ENCODE peak calls at places on chromosomes 1 and 21, in six cellular contexts. A is psoas muscle, K is cardiac muscle cell, B is spleen, M is PC-3, Q is astrocyte. D is an unnamed sample. For H3K36me3, the result is how much of the 10 kb centered on the place peaks cover.

GRCh38 chr21:34858559-34858958 is 189.8 kb downstream of the CLIC6 start:
- DNase-seq in A (no peak), K (no peak), B (no peak), M (no peak), Q (no peak), D (no peak)

GRCh38 chr1:3684031-3684430 is 31.7 kb downstream of the TP73 start:
- DNase-seq in A (no peak), K (peak), B (no peak), M (no peak), Q (no peak), D (no peak)

GRCh38 chr1:40664791-40665190 is 691 bp downstream of the RIMS3 start:
- DNase-seq in A (no peak), K (no peak), B (no peak), M (no peak), Q (no peak), D (no peak)

GRCh38 chr1:83693409-83694126 is 305.4 kb downstream of the TTLL7 start:
- DNase-seq in A (no peak), K (peak), B (no peak), M (no peak), Q (peak), D (no peak)

GRCh38 chr1:183227963-183228649 is 42.0 kb downstream of the LAMC2 start:
- DNase-seq in A (no peak), K (peak), B (no peak), M (peak), Q (no peak), D (no peak)

GRCh38 chr1:213162338-213162737 is 111.3 kb downstream of the RPS6KC1 start:
- DNase-seq in A (no peak), K (no peak), B (no peak), M (peak), Q (peak), D (no peak)

GRCh38 chr1:6646499-6647148 is 22.0 kb downstream of the THAP3 start:
- DNase-seq in A (no peak), K (peak), B (no peak), M (peak), Q (peak), D (no peak)

GRCh38 chr1:165397945-165398344 is 41.4 kb upstream of the LMX1A start:
- DNase-seq in A (no peak), K (no peak), B (no peak), M (peak), Q (peak), D (no peak)

GRCh38 chr1:12480748-12481362 is 137.2 kb downstream of the DHRS3 start:
- DNase-seq in A (no peak), K (no peak), B (peak), M (peak), Q (peak), D (peak)

GRCh38 chr1:23177438-23178380 is 9.1 kb upstream of the LUZP1 start:
- DNase-seq in A (peak), K (peak), B (peak), M (peak), Q (peak), D (no peak)

GRCh38 chr1:225638853-225639252 is 14.1 kb downstream of the ENAH start:
- DNase-seq in A (no peak), K (no peak), B (no peak), M (no peak), Q (no peak), D (no peak)

GRCh38 chr1:201790261-201790660 is 38.7 kb upstream of the IPO9 start:
- DNase-seq in A (no peak), K (no peak), B (no peak), M (peak), Q (peak), D (no peak)

GRCh38 chr1:110460253-110461220 is 9.6 kb downstream of the PROK1 start:
- DNase-seq in A (peak), K (peak), B (peak), M (peak), Q (peak), D (peak)

GRCh38 chr21:45454081-45454923 is 49.3 kb downstream of the COL18A1 start:
- DNase-seq in A (peak), K (no peak), B (peak), M (no peak), Q (no peak), D (no peak)

GRCh38 chr1:237864338-237865244 is 26.1 kb downstream of the ZP4 start:
- DNase-seq in A (peak), K (peak), B (peak), M (peak), Q (no peak), D (no peak)

GRCh38 chr1:161261859-161262225 is 3.3 kb downstream of the PCP4L1 start:
- DNase-seq in A (no peak), K (no peak), B (no peak), M (no peak), Q (no peak), D (no peak)

GRCh38 chr1:214116258-214116657 is 128.5 kb downstream of the PROX1 start:
- DNase-seq in A (no peak), K (no peak), B (no peak), M (no peak), Q (no peak), D (no peak)

GRCh38 chr1:200429221-200429751 is 19.4 kb upstream of the ZNF281 start:
- DNase-seq in A (no peak), K (no peak), B (no peak), M (no peak), Q (peak), D (peak)

GRCh38 chr1:25922633-25923567 is 16.7 kb upstream of the STMN1 start:
- DNase-seq in A (peak), K (peak), B (peak), M (peak), Q (peak), D (no peak)
- H3K4me3 ChIP-seq in A (peak), K (peak), B (peak), M (peak), Q (peak), D (peak)

GRCh38 chr1:1165485-1165884 is 8.2 kb upstream of the TTLL10 start:
- DNase-seq in A (peak), K (no peak), B (no peak), M (peak), Q (no peak), D (no peak)

GRCh38 chr1:1164361-1164700 is 9.3 kb upstream of the TTLL10 start:
- DNase-seq in A (peak), K (no peak), B (no peak), M (no peak), Q (no peak), D (no peak)

GRCh38 chr1:1165900-1166421 is 7.7 kb upstream of the TTLL10 start:
- DNase-seq in A (peak), K (no peak), B (no peak), M (peak), Q (no peak), D (no peak)

GRCh38 chr1:1163538-1164070 is 10.1 kb upstream of the TTLL10 start:
- DNase-seq in A (no peak), K (no peak), B (no peak), M (peak), Q (no peak), D (no peak)

DNA sequence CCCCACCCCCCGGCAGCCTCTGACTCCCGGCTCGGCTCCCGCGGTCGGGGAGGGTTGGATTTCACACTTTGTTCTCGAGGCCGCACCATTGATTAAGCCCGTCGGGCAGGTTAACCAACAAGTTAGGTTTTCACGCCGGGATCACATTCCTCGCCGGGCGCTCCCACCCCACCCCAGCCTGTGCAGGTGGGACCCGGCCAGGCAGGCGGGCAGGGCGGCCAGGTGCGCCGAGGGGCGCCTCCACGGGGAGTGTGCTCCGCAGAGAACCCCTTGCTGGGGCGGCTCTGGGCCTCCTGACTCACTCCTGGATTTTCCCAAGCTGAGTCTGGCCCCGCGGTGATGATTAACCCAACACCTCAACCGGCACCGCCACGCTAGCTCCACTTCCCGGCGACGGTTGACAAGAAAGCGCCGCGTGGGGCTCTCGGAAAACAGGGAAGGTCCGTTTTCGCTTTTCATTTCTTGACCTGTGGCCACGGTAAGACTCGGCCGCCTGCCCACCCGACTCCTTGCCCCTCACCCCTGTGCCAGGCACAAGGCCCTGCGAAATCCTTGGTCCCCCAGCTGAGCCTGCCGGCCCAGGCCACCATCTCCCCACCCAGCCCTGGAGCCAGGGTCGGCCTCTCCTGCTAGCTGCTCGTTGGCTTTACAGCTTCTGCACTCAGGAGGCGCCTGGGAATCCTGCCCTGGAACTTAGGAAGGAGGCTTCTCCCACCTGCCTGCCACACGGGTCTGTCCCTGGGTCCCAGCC is 8.8 kb upstream of the TTLL10 start:
- DNase-seq in A (peak), K (no peak), B (no peak), M (peak), Q (no peak), D (no peak)
- TF ChIP-seq CTCF in A (no peak), K (no peak), B (no peak), M (no peak), Q (no peak), D (no peak)

DNA sequence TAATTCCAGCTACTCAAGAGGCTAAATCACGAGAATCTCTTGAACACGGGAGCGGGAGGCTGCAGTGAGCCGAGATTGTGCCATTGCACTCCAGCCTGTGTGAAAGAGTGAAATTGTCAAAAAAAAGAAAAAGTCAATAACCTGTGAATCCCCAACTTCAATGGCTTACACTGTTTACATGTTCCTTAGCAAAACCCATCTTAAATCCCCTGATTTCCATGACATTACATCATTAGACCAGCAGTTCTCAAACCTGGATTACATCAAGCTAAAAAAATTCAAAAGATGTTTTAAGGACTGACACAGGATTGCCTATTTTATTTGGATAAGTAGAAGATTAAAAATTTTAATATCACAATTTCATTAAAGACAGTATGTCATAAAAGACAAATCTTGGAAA is 12.4 kb downstream of the GPBP1L1 start:
- DNase-seq in A (no peak), K (no peak), B (no peak), M (no peak), Q (peak), D (no peak)
- H3K36me3 ChIP-seq in A (under half), K (under half), B (under half), M (under half), Q (under half), D (under half)

GRCh38 chr1:176178316-176178715 is 28.8 kb downstream of the COP1 start:
- DNase-seq in A (no peak), K (no peak), B (no peak), M (no peak), Q (no peak), D (no peak)
- H3K4me3 ChIP-seq in A (no peak), K (no peak), B (no peak), M (no peak), Q (no peak), D (no peak)

GRCh38 chr1:150534002-150534401 is 15.2 kb upstream of the ADAMTSL4 start:
- DNase-seq in A (no peak), K (no peak), B (peak), M (no peak), Q (no peak), D (no peak)

GRCh38 chr1:150536836-150537731 is 12.1 kb upstream of the ADAMTSL4 start:
- DNase-seq in A (no peak), K (no peak), B (peak), M (no peak), Q (no peak), D (no peak)

GRCh38 chr1:150535511-150536281 is 13.5 kb upstream of the ADAMTSL4 start:
- DNase-seq in A (no peak), K (no peak), B (peak), M (no peak), Q (peak), D (peak)

GRCh38 chr1:150532860-150533259 is 16.3 kb upstream of the ADAMTSL4 start:
- DNase-seq in A (no peak), K (no peak), B (peak), M (no peak), Q (peak), D (no peak)

DNA sequence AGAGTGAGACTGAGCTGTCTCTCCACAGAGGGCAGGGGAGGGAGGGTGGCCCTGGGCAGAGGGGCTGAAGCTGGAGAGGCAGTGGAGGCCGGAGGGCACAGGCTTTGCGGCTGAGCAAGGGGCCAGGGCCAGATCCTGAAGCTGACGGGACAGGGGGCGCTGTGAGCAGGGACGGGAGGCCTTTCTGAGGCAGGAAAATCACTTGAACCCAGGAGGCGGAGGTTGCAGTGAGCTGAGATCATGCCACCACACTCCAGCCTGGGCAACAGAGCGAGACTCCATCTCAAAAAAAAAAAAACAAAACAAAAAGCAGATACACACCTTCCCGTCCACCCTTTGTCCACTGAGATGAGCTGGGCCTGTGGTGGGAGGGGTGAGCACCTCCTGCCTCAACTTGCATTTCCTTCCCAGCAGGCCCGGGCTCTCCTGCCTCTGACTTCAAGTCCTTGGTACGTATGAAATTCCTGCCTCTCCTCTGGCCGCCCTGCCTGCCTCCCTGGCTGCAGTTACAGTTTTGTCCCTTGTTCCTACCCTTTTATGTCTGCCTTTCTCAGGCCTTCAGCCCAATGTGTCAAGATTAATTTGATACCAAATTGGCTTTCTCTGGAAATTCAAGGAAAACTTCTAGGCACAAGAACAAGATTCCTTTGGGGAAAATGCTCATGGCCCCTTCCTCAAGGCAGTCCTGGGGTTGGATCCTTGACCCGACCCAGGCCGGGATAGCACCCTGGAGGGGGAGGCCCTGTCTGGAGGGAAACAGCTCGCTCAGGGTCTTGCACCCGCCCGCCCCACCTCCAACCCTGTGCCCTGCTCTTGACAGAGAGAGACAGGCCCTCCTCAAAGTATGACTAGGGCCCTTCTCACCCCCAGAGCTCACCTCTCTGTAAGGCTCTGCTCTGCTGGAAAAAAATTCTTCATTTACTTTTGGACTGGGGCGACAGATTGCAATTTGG is 11.2 kb upstream of the ADAMTSL4 start:
- DNase-seq in A (peak), K (peak), B (peak), M (no peak), Q (peak), D (no peak)
- TF ChIP-seq CTCF in A (no peak), K (no peak), B (no peak), M (peak), Q (no peak), D (peak)

GRCh38 chr1:35433714-35434113 is 123.5 kb downstream of the KIAA0319L start:
- DNase-seq in A (no peak), K (no peak), B (no peak), M (no peak), Q (no peak), D (no peak)

GRCh38 chr1:35432231-35432630 is 125.0 kb downstream of the KIAA0319L start:
- DNase-seq in A (no peak), K (no peak), B (no peak), M (no peak), Q (no peak), D (no peak)

GRCh38 chr1:35431173-35431599 is 126.0 kb downstream of the KIAA0319L start:
- DNase-seq in A (no peak), K (no peak), B (no peak), M (no peak), Q (peak), D (no peak)

GRCh38 chr1:35428360-35428759 is 128.8 kb downstream of the KIAA0319L start:
- DNase-seq in A (no peak), K (no peak), B (no peak), M (no peak), Q (no peak), D (no peak)

GRCh38 chr1:35430762-35431161 is 126.4 kb downstream of the KIAA0319L start:
- DNase-seq in A (no peak), K (no peak), B (no peak), M (no peak), Q (no peak), D (no peak)
- H3K36me3 ChIP-seq in A (under half), K (under half), B (half or more), M (under half), Q (under half), D (under half)

GRCh38 chr1:20972855-20973254 is 185.7 kb upstream of the HP1BP3 start:
- DNase-seq in A (no peak), K (no peak), B (no peak), M (no peak), Q (no peak), D (no peak)

GRCh38 chr1:20974951-20975350 is 187.8 kb upstream of the HP1BP3 start:
- DNase-seq in A (no peak), K (no peak), B (no peak), M (no peak), Q (no peak), D (no peak)

GRCh38 chr1:20978413-20978812 is 191.3 kb upstream of the HP1BP3 start:
- DNase-seq in A (no peak), K (no peak), B (no peak), M (no peak), Q (peak), D (no peak)

GRCh38 chr1:20975668-20976067 is 188.6 kb upstream of the HP1BP3 start:
- DNase-seq in A (no peak), K (no peak), B (no peak), M (no peak), Q (no peak), D (no peak)

GRCh38 chr1:20974069-20974468 is 187.0 kb upstream of the HP1BP3 start:
- DNase-seq in A (no peak), K (no peak), B (no peak), M (no peak), Q (peak), D (peak)
- H3K4me3 ChIP-seq in A (no peak), K (no peak), B (no peak), M (no peak), Q (no peak), D (no peak)

GRCh38 chr1:53321776-53322602 is 5.9 kb downstream of the LRP8 start:
- DNase-seq in A (peak), K (no peak), B (peak), M (no peak), Q (no peak), D (no peak)

GRCh38 chr1:53320646-53321045 is 7.2 kb downstream of the LRP8 start:
- DNase-seq in A (peak), K (no peak), B (peak), M (no peak), Q (no peak), D (no peak)

GRCh38 chr1:53323316-53323715 is 4.6 kb downstream of the LRP8 start:
- DNase-seq in A (no peak), K (no peak), B (peak), M (no peak), Q (no peak), D (no peak)

GRCh38 chr1:53319296-53320101 is 8.4 kb downstream of the LRP8 start:
- DNase-seq in A (peak), K (no peak), B (peak), M (no peak), Q (no peak), D (no peak)

GRCh38 chr1:53321366-53321765 is 6.5 kb downstream of the LRP8 start:
- DNase-seq in A (peak), K (peak), B (peak), M (no peak), Q (no peak), D (no peak)
- TF ChIP-seq CTCF in A (no peak), K (no peak), B (no peak), M (peak), Q (no peak), D (peak)

DNA sequence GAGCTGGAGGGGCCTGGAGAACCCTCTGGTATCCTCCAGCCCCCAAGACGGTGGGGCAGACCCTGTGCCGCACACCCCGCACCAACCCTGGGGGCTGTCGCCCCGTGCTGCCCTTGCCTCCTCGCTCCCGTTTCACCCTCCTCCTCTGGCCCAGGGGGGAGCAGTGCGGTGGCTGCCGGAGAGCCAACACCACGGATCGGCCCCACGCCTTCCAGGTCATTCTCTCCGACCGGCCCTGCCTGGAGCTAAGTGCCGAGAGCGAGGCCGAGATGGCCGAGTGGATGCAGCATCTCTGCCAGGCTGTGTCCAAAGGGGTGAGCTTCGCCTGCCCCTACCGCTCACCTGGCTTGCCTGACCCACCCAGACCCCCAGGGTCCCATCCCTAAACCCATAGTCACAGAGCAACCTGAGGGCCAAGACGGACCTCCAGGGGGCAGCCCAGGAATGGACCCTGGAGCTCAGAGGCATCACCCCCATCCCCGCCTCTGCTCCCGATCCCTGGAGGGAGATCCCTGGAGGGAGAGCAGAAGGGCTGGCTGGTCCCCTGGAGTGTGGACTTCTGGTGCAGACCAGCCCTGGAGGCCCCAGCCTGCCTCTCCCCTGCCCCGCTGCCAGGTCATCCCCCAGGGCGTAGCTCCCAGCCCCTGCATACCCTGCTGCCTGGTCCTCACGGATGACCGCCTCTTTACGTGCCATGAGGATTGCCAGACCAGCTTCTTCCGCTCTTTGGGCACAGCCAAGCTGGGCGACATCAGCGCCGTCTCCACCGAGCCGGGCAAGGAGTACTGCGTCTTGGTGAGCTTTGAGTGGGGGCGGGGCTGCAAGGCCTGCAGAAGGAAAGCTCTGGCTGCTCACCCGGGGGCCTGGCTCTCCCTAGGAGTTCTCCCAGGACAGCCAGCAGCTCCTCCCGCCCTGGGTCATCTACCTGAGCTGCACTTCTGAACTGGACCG is 4.0 kb upstream of the SLC25A34 start:
- DNase-seq in A (peak), K (no peak), B (no peak), M (no peak), Q (no peak), D (no peak)
- H3K36me3 ChIP-seq in A (under half), K (half or more), B (half or more), M (under half), Q (under half), D (half or more)

D was measured in BJ.